ENCODE peak calls at places on chromosomes 11 and 22, in four cellular contexts. One of them, this sample, is unnamed.

GRCh38 chr11:46121724-46122477 is 647 bp upstream of the PHF21A start:
- DNase-seq in K562: peak
- DNase-seq in HepG2: peak
- DNase-seq in H1: no peak
- DNase-seq in this sample: peak

GRCh38 chr11:19116315-19116970 is 525 bp upstream of the ZDHHC13 start:
- DNase-seq in K562: no peak
- DNase-seq in HepG2: no peak
- DNase-seq in H1: no peak
- DNase-seq in this sample: no peak

GRCh38 chr11:48024635-48025071 is 44.3 kb downstream of the PTPRJ start:
- DNase-seq in K562: no peak
- DNase-seq in HepG2: no peak
- DNase-seq in H1: no peak
- DNase-seq in this sample: no peak

GRCh38 chr11:94787798-94788197 is 19.6 kb downstream of the AMOTL1 start:
- DNase-seq in K562: peak
- DNase-seq in HepG2: no peak
- DNase-seq in H1: no peak
- DNase-seq in this sample: no peak

GRCh38 chr11:14417186-14417585 is 58.2 kb upstream of the RRAS2 start:
- DNase-seq in K562: no peak
- DNase-seq in HepG2: no peak
- DNase-seq in H1: no peak
- DNase-seq in this sample: no peak

GRCh38 chr11:122038543-122038942 is 77.5 kb downstream of the BLID start:
- DNase-seq in K562: no peak
- DNase-seq in HepG2: no peak
- DNase-seq in H1: no peak
- DNase-seq in this sample: no peak

GRCh38 chr11:44955019-44955738 is 4.5 kb upstream of the TP53I11 start:
- DNase-seq in K562: peak
- DNase-seq in HepG2: no peak
- DNase-seq in H1: no peak
- DNase-seq in this sample: no peak

GRCh38 chr11:58503361-58503856 is 4.5 kb downstream of the OR5B21 start:
- DNase-seq in K562: no peak
- DNase-seq in HepG2: no peak
- DNase-seq in H1: no peak
- DNase-seq in this sample: no peak

GRCh38 chr22:40211481-40212052 is 33.8 kb downstream of the TNRC6B start:
- DNase-seq in K562: no peak
- DNase-seq in HepG2: no peak
- DNase-seq in H1: no peak
- DNase-seq in this sample: no peak

GRCh38 chr11:41955635-41956400 is 496.4 kb upstream of the LRRC4C start:
- DNase-seq in K562: no peak
- DNase-seq in HepG2: no peak
- DNase-seq in H1: no peak
- DNase-seq in this sample: no peak

GRCh38 chr22:37601540-37602442 is 6.8 kb upstream of the GGA1 start:
- DNase-seq in K562: no peak
- DNase-seq in HepG2: peak
- DNase-seq in H1: peak
- DNase-seq in this sample: peak

GRCh38 chr11:57647960-57648776 is 1.5 kb downstream of the YPEL4 start:
- DNase-seq in K562: peak
- DNase-seq in HepG2: no peak
- DNase-seq in H1: no peak
- DNase-seq in this sample: no peak

GRCh38 chr11:84532364-84532763 is 1094.8 kb downstream of the DLG2 start:
- DNase-seq in K562: no peak
- DNase-seq in HepG2: no peak
- DNase-seq in H1: no peak
- DNase-seq in this sample: no peak

GRCh38 chr11:128367573-128367972 is 219.8 kb downstream of the ETS1 start:
- DNase-seq in K562: no peak
- DNase-seq in HepG2: no peak
- DNase-seq in H1: no peak
- DNase-seq in this sample: no peak

GRCh38 chr22:39236321-39237275 is 8.2 kb downstream of the PDGFB start:
- DNase-seq in K562: no peak
- DNase-seq in HepG2: no peak
- DNase-seq in H1: no peak
- DNase-seq in this sample: no peak

GRCh38 chr11:72048718-72049460 is 31.5 kb downstream of the NUMA1 start:
- DNase-seq in K562: no peak
- DNase-seq in HepG2: peak
- DNase-seq in H1: no peak
- DNase-seq in this sample: no peak

GRCh38 chr11:79043726-79044125 is 397.1 kb downstream of the TENM4 start:
- DNase-seq in K562: no peak
- DNase-seq in HepG2: no peak
- DNase-seq in H1: no peak
- DNase-seq in this sample: no peak

GRCh38 chr11:65551572-65552398 is 6.4 kb downstream of the LTBP3 start:
- DNase-seq in K562: no peak
- DNase-seq in HepG2: peak
- DNase-seq in H1: no peak
- DNase-seq in this sample: peak

GRCh38 chr11:102241026-102241425 is 76.3 kb upstream of the BIRC3 start:
- DNase-seq in K562: no peak
- DNase-seq in HepG2: no peak
- DNase-seq in H1: no peak
- DNase-seq in this sample: no peak

GRCh38 chr11:104916442-104916841 is 18.2 kb upstream of the CASP12 start:
- DNase-seq in K562: no peak
- DNase-seq in HepG2: no peak
- DNase-seq in H1: no peak
- DNase-seq in this sample: no peak

GRCh38 chr22:36461665-36462474 is 19.6 kb downstream of the TXN2 start:
- DNase-seq in K562: no peak
- DNase-seq in HepG2: peak
- DNase-seq in H1: peak
- DNase-seq in this sample: no peak

GRCh38 chr11:127491589-127491988 is 491.0 kb upstream of the KIRREL3 start:
- DNase-seq in K562: no peak
- DNase-seq in HepG2: no peak
- DNase-seq in H1: no peak
- DNase-seq in this sample: no peak

GRCh38 chr11:62545437-62546243 is 966 bp downstream of the AHNAK start:
- DNase-seq in K562: peak
- DNase-seq in HepG2: peak
- DNase-seq in H1: peak
- DNase-seq in this sample: peak

DNA sequence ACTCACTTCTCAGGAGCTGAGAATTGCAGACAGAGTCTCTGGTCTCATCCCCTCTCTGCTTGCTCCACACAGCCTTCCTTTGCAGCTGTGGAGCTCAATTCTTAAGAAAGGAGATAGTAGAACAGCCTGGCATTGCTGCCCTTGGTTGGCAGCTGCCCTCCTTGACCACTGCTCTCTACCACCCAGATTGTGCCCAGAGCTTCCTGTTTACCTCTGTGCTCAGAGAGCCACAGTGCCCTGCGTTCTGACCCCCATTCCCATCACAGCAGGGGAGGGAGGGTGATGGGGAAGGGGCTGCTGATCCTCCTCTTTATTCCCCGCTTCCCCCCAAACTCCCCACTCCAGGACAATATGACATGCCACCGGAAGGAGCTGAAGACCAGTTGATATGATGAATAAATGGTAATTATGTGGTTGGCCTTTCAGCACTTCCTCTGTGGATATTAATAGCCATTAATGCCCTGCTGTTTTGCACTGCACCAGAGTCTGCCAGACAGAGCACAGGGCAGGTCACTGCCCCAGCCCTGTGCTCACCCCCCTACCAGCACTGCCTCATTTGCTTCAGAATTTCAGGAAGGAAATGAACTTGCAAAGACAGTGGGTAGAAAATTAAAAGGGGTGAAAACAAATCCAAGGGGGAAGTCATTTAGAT is 426.8 kb upstream of the CADM1 start:
- DNase-seq in K562: no peak
- DNase-seq in HepG2: no peak
- DNase-seq in H1: no peak
- DNase-seq in this sample: no peak
- TF ChIP-seq CEBPB in K562: no peak
- TF ChIP-seq CEBPB in HepG2: no peak
- TF ChIP-seq CEBPB in H1: no peak
- TF ChIP-seq CEBPB in this sample: no peak

GRCh38 chr11:96215094-96215782 is 127.8 kb downstream of the MAML2 start:
- DNase-seq in K562: no peak
- DNase-seq in HepG2: no peak
- DNase-seq in H1: no peak
- DNase-seq in this sample: no peak
- TF ChIP-seq FOSL1 in K562: no peak
- TF ChIP-seq FOSL1 in HepG2: no peak
- TF ChIP-seq FOSL1 in H1: no peak
- TF ChIP-seq FOSL1 in this sample: no peak

GRCh38 chr11:2269601-2270321 is 627 bp downstream of the ASCL2 start:
- DNase-seq in K562: peak
- DNase-seq in HepG2: no peak
- DNase-seq in H1: peak
- DNase-seq in this sample: no peak
- TF ChIP-seq CEBPB in K562: no peak
- TF ChIP-seq CEBPB in HepG2: no peak
- TF ChIP-seq CEBPB in H1: no peak
- TF ChIP-seq CEBPB in this sample: no peak

DNA sequence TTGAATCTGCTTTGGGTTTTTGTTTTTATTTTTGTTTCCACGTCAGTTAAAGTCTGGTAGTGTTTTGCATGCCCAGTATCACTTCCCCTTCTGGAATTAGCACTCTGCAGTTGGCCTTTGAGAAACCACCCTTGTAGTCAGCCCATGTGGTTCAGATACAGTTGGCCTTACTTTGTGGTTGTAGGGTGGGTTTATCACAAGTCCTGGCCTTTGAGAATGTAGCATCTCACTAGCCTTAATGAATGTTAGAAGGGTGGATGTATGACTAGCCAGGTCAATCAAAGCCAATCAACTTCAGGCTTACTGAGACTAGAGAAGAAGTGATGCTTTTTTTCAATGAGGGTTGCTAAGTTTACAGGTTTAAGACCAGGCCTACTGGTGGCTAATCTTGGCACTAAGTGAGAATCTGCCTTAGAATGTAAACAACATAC is 19.8 kb downstream of the ARL14EP start:
- DNase-seq in K562: no peak
- DNase-seq in HepG2: no peak
- DNase-seq in H1: no peak
- DNase-seq in this sample: no peak
- TF ChIP-seq FOSL1 in K562: no peak
- TF ChIP-seq FOSL1 in HepG2: no peak
- TF ChIP-seq FOSL1 in H1: no peak
- TF ChIP-seq FOSL1 in this sample: no peak

GRCh38 chr11:10455637-10456487 is 798 bp downstream of the AMPD3 start:
- DNase-seq in K562: peak
- DNase-seq in HepG2: peak
- DNase-seq in H1: no peak
- DNase-seq in this sample: peak

GRCh38 chr11:10454902-10455631 is at the start of gene AMPD3:
- DNase-seq in K562: peak
- DNase-seq in HepG2: peak
- DNase-seq in H1: no peak
- DNase-seq in this sample: peak

GRCh38 chr11:10456519-10456918 is 1.5 kb downstream of the AMPD3 start:
- DNase-seq in K562: peak
- DNase-seq in HepG2: no peak
- DNase-seq in H1: no peak
- DNase-seq in this sample: no peak

GRCh38 chr11:10453261-10453660 is 1.8 kb upstream of the AMPD3 start:
- DNase-seq in K562: no peak
- DNase-seq in HepG2: no peak
- DNase-seq in H1: no peak
- DNase-seq in this sample: no peak

DNA sequence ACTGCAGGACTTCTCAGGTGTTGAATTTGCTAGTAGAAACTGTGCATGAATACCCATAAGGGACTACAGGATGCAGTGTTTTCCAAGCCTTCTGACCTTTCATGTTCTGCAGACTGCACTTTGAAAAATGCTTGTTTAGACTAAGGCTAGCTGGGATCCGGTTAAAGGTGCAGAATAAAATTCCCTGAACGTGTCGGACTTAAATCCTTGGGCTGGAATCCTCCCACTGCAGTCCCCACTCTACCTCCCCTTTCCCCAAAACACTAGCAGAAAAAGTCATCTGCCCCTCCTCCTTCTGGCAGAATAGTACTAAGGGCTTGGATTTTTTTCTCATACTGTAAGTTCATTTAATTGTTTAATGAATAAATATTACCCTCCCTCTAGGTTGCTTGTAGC is 560 bp upstream of the AMPD3 start:
- DNase-seq in K562: no peak
- DNase-seq in HepG2: no peak
- DNase-seq in H1: no peak
- DNase-seq in this sample: no peak
- TF ChIP-seq CEBPB in K562: no peak
- TF ChIP-seq CEBPB in HepG2: no peak
- TF ChIP-seq CEBPB in H1: no peak
- TF ChIP-seq CEBPB in this sample: no peak

GRCh38 chr22:50205781-50206569 is 5.2 kb downstream of the SELENOO start:
- DNase-seq in K562: no peak
- DNase-seq in HepG2: no peak
- DNase-seq in H1: no peak
- DNase-seq in this sample: no peak
- TF ChIP-seq FOSL1 in K562: no peak
- TF ChIP-seq FOSL1 in HepG2: no peak
- TF ChIP-seq FOSL1 in H1: no peak
- TF ChIP-seq FOSL1 in this sample: no peak

This sample was measured in HCT116.